ENCODE peak calls at places on chromosome 21, in five cellular contexts. N is hypothalamus, O is H4, P is Calu3, D is fibroblast of lung. Y is an unnamed sample.

GRCh38 chr21:46078984-46079356 is 18.9 kb upstream of the COL6A2 start:
- DNase-seq in N (no peak), O (no peak), P (no peak), D (no peak), Y (no peak)

GRCh38 chr21:45461369-45461750 is 56.4 kb downstream of the COL18A1 start:
- DNase-seq in N (no peak), O (no peak), P (no peak), D (no peak), Y (no peak)

GRCh38 chr21:45348591-45349327 is 56.2 kb upstream of the COL18A1 start:
- DNase-seq in N (no peak), O (no peak), P (no peak), D (no peak), Y (no peak)

GRCh38 chr21:45114072-45114471 is 39.7 kb downstream of the ADARB1 start:
- DNase-seq in N (no peak), O (no peak), P (no peak), D (no peak), Y (no peak)

GRCh38 chr21:43991447-43991991 is 20.6 kb upstream of the TRAPPC10 start:
- DNase-seq in N (no peak), O (no peak), P (no peak), D (no peak), Y (no peak)

GRCh38 chr21:45637883-45638282 is 5.6 kb upstream of the PCBP3 start:
- DNase-seq in N (no peak), O (peak; percentile 4), P (no peak), D (no peak), Y (no peak)

GRCh38 chr21:44531606-44532128 is 8.3 kb downstream of the KRTAP10-1 start:
- DNase-seq in N (no peak), O (no peak), P (no peak), D (no peak), Y (peak; percentile 3)

GRCh38 chr21:31213787-31214186 is 130.3 kb downstream of the TIAM1 start:
- DNase-seq in N (no peak), O (no peak), P (no peak), D (no peak), Y (no peak)

GRCh38 chr21:31520506-31521163 is 138.9 kb upstream of the SOD1 start:
- DNase-seq in N (no peak), O (no peak), P (no peak), D (peak; percentile 26), Y (peak; percentile 83)

GRCh38 chr21:40019076-40019475 is 151.8 kb downstream of the PCP4 start:
- DNase-seq in N (no peak), O (no peak), P (no peak), D (no peak), Y (no peak)

GRCh38 chr21:38506606-38507331 is 8.5 kb upstream of the ERG start:
- DNase-seq in N (no peak), O (no peak), P (no peak), D (no peak), Y (no peak)

GRCh38 chr21:33668180-33668579 is 25.9 kb downstream of the ITSN1 start:
- DNase-seq in N (no peak), O (no peak), P (no peak), D (no peak), Y (no peak)

GRCh38 chr21:17763286-17764037 is 55.7 kb downstream of the C21orf91 start:
- DNase-seq in N (no peak), O (no peak), P (no peak), D (no peak), Y (no peak)

GRCh38 chr21:33762798-33763572 is 120.7 kb downstream of the ITSN1 start:
- DNase-seq in N (no peak), O (peak; percentile 11), P (no peak), D (no peak), Y (no peak)

GRCh38 chr21:17622018-17622417 is 9.3 kb upstream of the BTG3 start:
- DNase-seq in N (no peak), O (no peak), P (no peak), D (no peak), Y (no peak)

GRCh38 chr21:26177187-26177586 is 6.6 kb upstream of the APP start:
- DNase-seq in N (no peak), O (peak; percentile 16), P (no peak), D (no peak), Y (peak; percentile 73)

GRCh38 chr21:42630626-42631025 is 22.8 kb upstream of the PDE9A start:
- DNase-seq in N (no peak), O (no peak), P (peak; percentile 28), D (no peak), Y (no peak)

GRCh38 chr21:46161180-46161799 is 5.9 kb upstream of the FTCD start:
- DNase-seq in N (no peak), O (no peak), P (no peak), D (no peak), Y (no peak)

GRCh38 chr21:46054447-46054846 is 43.5 kb upstream of the COL6A2 start:
- DNase-seq in N (no peak), O (no peak), P (no peak), D (peak; percentile 55), Y (no peak)

GRCh38 chr21:39860600-39860999 is 6.6 kb upstream of the PCP4 start:
- DNase-seq in N (no peak), O (no peak), P (no peak), D (no peak), Y (no peak)

GRCh38 chr21:23853796-23854379 is 1753.4 kb downstream of the MRPL39 start:
- DNase-seq in N (no peak), O (peak; percentile 52), P (peak; percentile 1), D (peak; percentile 35), Y (no peak)

Y was measured in SJCRH30.